ENCODE peak calls at places on chromosome 2, in five cellular contexts. C is progenitor cell of endocrine pancreas, N is brain microvascular endothelial cell, Z is tibial artery, Y is BE2C. T is an unnamed sample.

GRCh38 chr2:119475225-119475856 is 43.7 kb downstream of the TMEM37 start:
- DNase-seq in C (peak), N (no peak), Z (no peak), Y (no peak), T (peak)

GRCh38 chr2:238467772-238468171 is 41.0 kb downstream of the ASB1 start:
- DNase-seq in C (no peak), N (no peak), Z (no peak), Y (no peak), T (no peak)

GRCh38 chr2:70141754-70142589 is 48.8 kb downstream of the C2orf42 start:
- DNase-seq in C (no peak), N (peak), Z (no peak), Y (no peak), T (peak)

GRCh38 chr2:33528551-33528950 is 52.1 kb downstream of the RASGRP3 start:
- DNase-seq in C (no peak), N (no peak), Z (no peak), Y (no peak), T (no peak)

GRCh38 chr2:238170386-238171071 is 11.8 kb downstream of the ERFE start:
- DNase-seq in C (no peak), N (no peak), Z (no peak), Y (peak), T (no peak)

GRCh38 chr2:217851191-217852020 is 151.4 kb downstream of the TNS1 start:
- DNase-seq in C (no peak), N (peak), Z (peak), Y (peak), T (no peak)

GRCh38 chr2:195498176-195498575 is 158.8 kb upstream of the SLC39A10 start:
- DNase-seq in C (no peak), N (no peak), Z (no peak), Y (peak), T (no peak)

GRCh38 chr2:195105581-195105980 is 551.4 kb upstream of the SLC39A10 start:
- DNase-seq in C (no peak), N (no peak), Z (no peak), Y (no peak), T (no peak)

GRCh38 chr2:181763423-181763822 is 83.1 kb upstream of the NEUROD1 start:
- DNase-seq in C (no peak), N (no peak), Z (no peak), Y (no peak), T (no peak)

GRCh38 chr2:26243643-26244478 is 571 bp downstream of the HADHA start:
- DNase-seq in C (no peak), N (peak), Z (no peak), Y (no peak), T (no peak)

GRCh38 chr2:96798733-96799622 is 17.1 kb upstream of the CNNM3 start:
- DNase-seq in C (no peak), N (no peak), Z (no peak), Y (no peak), T (no peak)

GRCh38 chr2:235951980-235952379 is 216.2 kb downstream of the GBX2 start:
- DNase-seq in C (no peak), N (peak), Z (no peak), Y (no peak), T (no peak)

GRCh38 chr2:46001741-46002506 is 295.3 kb upstream of the EPAS1 start:
- DNase-seq in C (no peak), N (no peak), Z (no peak), Y (no peak), T (no peak)

GRCh38 chr2:160816916-160817315 is 323.3 kb upstream of the RBMS1 start:
- DNase-seq in C (no peak), N (no peak), Z (no peak), Y (peak), T (no peak)

GRCh38 chr2:29108225-29108624 is 7.0 kb upstream of the CLIP4 start:
- DNase-seq in C (no peak), N (peak), Z (no peak), Y (no peak), T (no peak)

GRCh38 chr2:172943563-172943962 is 132.1 kb upstream of the MAP3K20 start:
- DNase-seq in C (no peak), N (no peak), Z (no peak), Y (no peak), T (no peak)

GRCh38 chr2:119426801-119427395 is 4.8 kb upstream of the TMEM37 start:
- DNase-seq in C (no peak), N (no peak), Z (peak), Y (no peak), T (no peak)

GRCh38 chr2:157820202-157820601 is 55.9 kb downstream of the ACVR1 start:
- DNase-seq in C (no peak), N (no peak), Z (no peak), Y (no peak), T (no peak)

GRCh38 chr2:46460241-46460921 is 19.0 kb upstream of the TMEM247 start:
- DNase-seq in C (no peak), N (no peak), Z (no peak), Y (peak), T (peak)

GRCh38 chr2:99238599-99238998 is 16.9 kb downstream of the LYG2 start:
- DNase-seq in C (no peak), N (no peak), Z (no peak), Y (no peak), T (no peak)

GRCh38 chr2:45612741-45613140 is 1.7 kb upstream of the SRBD1 start:
- DNase-seq in C (no peak), N (no peak), Z (no peak), Y (no peak), T (no peak)

GRCh38 chr2:47086571-47086970 is 68.5 kb downstream of the STPG4 start:
- DNase-seq in C (no peak), N (no peak), Z (no peak), Y (peak), T (no peak)

GRCh38 chr2:142136571-142136970 is 5.8 kb upstream of the LRP1B start:
- DNase-seq in C (no peak), N (no peak), Z (no peak), Y (no peak), T (no peak)

GRCh38 chr2:133262888-133263287 is 305.4 kb downstream of the NCKAP5 start:
- DNase-seq in C (no peak), N (no peak), Z (no peak), Y (no peak), T (no peak)
- TF ChIP-seq CTCF in C (peak), N (peak), Z (no peak), Y (peak), T (peak)

GRCh38 chr2:14424478-14425390 is 207.8 kb upstream of the LRATD1 start:
- DNase-seq in C (no peak), N (no peak), Z (no peak), Y (no peak), T (no peak)

GRCh38 chr2:14423145-14423906 is 209.2 kb upstream of the LRATD1 start:
- DNase-seq in C (no peak), N (no peak), Z (no peak), Y (no peak), T (no peak)

GRCh38 chr2:14425869-14426268 is 206.6 kb upstream of the LRATD1 start:
- DNase-seq in C (no peak), N (no peak), Z (no peak), Y (no peak), T (no peak)

GRCh38 chr2:14422426-14422825 is 210.1 kb upstream of the LRATD1 start:
- DNase-seq in C (no peak), N (no peak), Z (no peak), Y (no peak), T (no peak)

DNA sequence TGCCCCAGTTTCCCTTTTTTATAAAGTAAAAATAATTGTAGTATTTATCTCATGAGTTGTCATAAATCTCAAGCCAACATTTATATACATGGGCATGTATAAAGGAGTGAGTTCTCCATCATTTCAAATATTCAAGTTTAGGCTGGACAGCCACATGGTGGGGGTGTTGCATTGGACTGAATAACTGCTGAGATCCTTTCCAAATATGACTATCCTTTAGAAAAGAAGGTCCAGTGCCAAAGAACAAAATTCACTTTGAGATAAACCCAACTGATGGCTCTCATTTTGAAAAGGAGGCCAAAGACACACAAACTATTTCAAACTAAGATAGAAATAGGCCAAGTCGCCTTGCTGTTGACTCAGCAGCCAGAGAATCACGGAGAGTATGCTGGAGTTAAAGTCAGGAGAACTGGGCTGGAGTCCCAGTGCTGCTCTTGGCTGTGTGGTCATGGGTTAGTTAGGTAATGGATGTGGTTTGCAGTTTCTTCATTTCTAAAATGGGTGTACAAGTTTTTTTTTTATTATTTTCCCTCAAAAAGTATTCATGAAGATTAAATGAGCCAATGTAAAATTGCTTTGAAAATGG is 204.4 kb upstream of the LRATD1 start:
- DNase-seq in C (no peak), N (peak), Z (no peak), Y (no peak), T (no peak)
- TF ChIP-seq CTCF in C (no peak), N (peak), Z (no peak), Y (peak), T (no peak)

DNA sequence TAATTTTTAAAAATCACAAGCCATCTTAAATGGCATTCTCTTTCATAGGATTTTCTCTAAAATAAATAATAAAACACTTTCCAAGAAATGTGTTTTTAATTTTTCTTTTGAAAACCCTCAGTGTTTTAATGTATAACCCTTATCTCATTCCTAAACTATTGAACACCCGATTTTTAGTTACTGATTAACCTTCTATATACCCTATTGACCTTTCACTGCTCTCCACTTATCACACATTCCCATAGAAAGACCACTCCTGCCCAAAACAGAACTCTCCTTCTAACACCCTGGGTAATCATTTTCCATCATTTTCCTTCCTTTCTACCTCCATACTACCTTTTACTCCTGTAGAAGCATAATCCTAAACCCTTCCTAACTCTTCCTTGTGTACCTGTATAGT is 102.4 kb downstream of the EPC2 start:
- DNase-seq in C (no peak), N (no peak), Z (no peak), Y (no peak), T (no peak)
- TF ChIP-seq CTCF in C (no peak), N (no peak), Z (no peak), Y (no peak), T (no peak)

GRCh38 chr2:131105156-131105949 is at the start of gene PLEKHB2:
- DNase-seq in C (peak), N (peak), Z (peak), Y (peak), T (peak)
- TF ChIP-seq CTCF in C (peak), N (peak), Z (no peak), Y (no peak), T (peak)

T was measured in osteocyte.